ENCODE peak calls at places on chromosomes 5 and 9, in ten cellular contexts. R is GM13976; C is non-pigmented ciliary epithelial cell; Y is putamen; H is RWPE1; F is fibroblast of lung; V is HEK293T; N is stimulated activated CD4-positive, alpha-beta T cell treated with anti-CD3 and anti-CD28 coated beads, Interleukin-15, amount 100 ng/mL, for 24 hours; X is HL-60; U is HFFc6. J is an unnamed sample.

GRCh38 chr5:53429706-53430105 is 50.7 kb upstream of the FST start:
- DNase-seq in R (no peak), C (no peak), Y (no peak), H (no peak), F (peak; percentile 76), V (no peak), N (no peak), X (no peak), U (no peak), J (no peak)

GRCh38 chr5:71894091-71894490 is 175.0 kb downstream of the CARTPT start:
- DNase-seq in R (no peak), C (no peak), Y (no peak), H (no peak), F (no peak), V (no peak), N (no peak), X (no peak), U (no peak), J (no peak)

GRCh38 chr5:138110266-138110963 is 26.6 kb downstream of the WNT8A start:
- DNase-seq in R (no peak), C (no peak), Y (no peak), H (no peak), F (peak; percentile 31), V (peak; percentile 52), N (no peak), X (no peak), U (no peak), J (no peak)

GRCh38 chr9:119790022-119790421 is 420.8 kb upstream of the BRINP1 start:
- DNase-seq in R (no peak), C (no peak), Y (no peak), H (no peak), F (no peak), V (no peak), N (no peak), X (no peak), U (no peak), J (no peak)

GRCh38 chr5:139774980-139775654 is 20.5 kb upstream of the PSD2 start:
- DNase-seq in R (peak; percentile 90), C (no peak), Y (no peak), H (peak; percentile 71), F (peak; percentile 57), V (peak; percentile 87), N (peak; percentile 86), X (peak; percentile 47), U (peak; percentile 39), J (peak; percentile 88)

GRCh38 chr9:122264360-122265264 is at the start of the genes MRRF and RBM18:
- DNase-seq in R (peak; percentile 94), C (peak; percentile 41), Y (peak; percentile 87), H (peak; percentile 96), F (peak; percentile 89), V (peak; percentile 94), N (peak; percentile 93), X (peak; percentile 89), U (peak; percentile 88), J (peak; percentile 91)

GRCh38 chr5:32462618-32463017 is 18.1 kb upstream of the ZFR start:
- DNase-seq in R (no peak), C (no peak), Y (peak; percentile 85), H (peak; percentile 53), F (peak; percentile 79), V (no peak), N (peak; percentile 65), X (no peak), U (peak; percentile 81), J (no peak)

GRCh38 chr5:151708126-151708525 is 21.4 kb upstream of the SPARC start:
- DNase-seq in R (no peak), C (no peak), Y (no peak), H (no peak), F (no peak), V (no peak), N (no peak), X (no peak), U (no peak), J (no peak)

GRCh38 chr9:83967083-83967482 is 12.9 kb downstream of the HNRNPK start:
- DNase-seq in R (no peak), C (no peak), Y (no peak), H (no peak), F (no peak), V (no peak), N (no peak), X (no peak), U (no peak), J (no peak)

GRCh38 chr9:93585695-93586094 is 9.3 kb downstream of the PHF2 start:
- DNase-seq in R (no peak), C (no peak), Y (no peak), H (no peak), F (no peak), V (no peak), N (no peak), X (no peak), U (no peak), J (no peak)

GRCh38 chr9:126307306-126308061 is 19.1 kb upstream of the MVB12B start:
- DNase-seq in R (no peak), C (no peak), Y (peak; percentile 95), H (no peak), F (no peak), V (no peak), N (no peak), X (no peak), U (no peak), J (no peak)

GRCh38 chr5:32852535-32852934 is 141.4 kb downstream of the NPR3 start:
- DNase-seq in R (no peak), C (peak; percentile 57), Y (no peak), H (no peak), F (peak; percentile 88), V (no peak), N (no peak), X (no peak), U (peak; percentile 10), J (no peak)

GRCh38 chr5:13553896-13554295 is 390.6 kb downstream of the DNAH5 start:
- DNase-seq in R (no peak), C (no peak), Y (no peak), H (peak; percentile 49), F (peak; percentile 19), V (peak; percentile 7), N (no peak), X (no peak), U (no peak), J (no peak)